ENCODE peak calls at places on chromosomes 5 and 9, in four cellular contexts. One of them, this sample, is unnamed.

GRCh38 chr5:9545959-9546851 is at the start of gene SEMA5A:
- DNase-seq in HepG2: no peak
- DNase-seq in H1: no peak
- DNase-seq in K562: peak; percentile 60
- DNase-seq in this sample: peak; percentile 78

GRCh38 chr9:17222932-17223331 is 88.1 kb downstream of the CNTLN start:
- DNase-seq in HepG2: no peak
- DNase-seq in H1: no peak
- DNase-seq in K562: no peak
- DNase-seq in this sample: no peak

GRCh38 chr9:73869261-73869660 is 627.9 kb upstream of the RORB start:
- DNase-seq in HepG2: peak; percentile 13
- DNase-seq in H1: no peak
- DNase-seq in K562: peak; percentile 70
- DNase-seq in this sample: no peak

GRCh38 chr5:179860301-179860700 is 1.7 kb upstream of the MRNIP start:
- DNase-seq in HepG2: no peak
- DNase-seq in H1: no peak
- DNase-seq in K562: no peak
- DNase-seq in this sample: no peak

GRCh38 chr9:75993434-75993833 is 103.0 kb downstream of the PCSK5 start:
- DNase-seq in HepG2: peak; percentile 33
- DNase-seq in H1: no peak
- DNase-seq in K562: no peak
- DNase-seq in this sample: no peak

GRCh38 chr5:17024686-17025180 is 88.6 kb upstream of the MYO10 start:
- DNase-seq in HepG2: no peak
- DNase-seq in H1: no peak
- DNase-seq in K562: no peak
- DNase-seq in this sample: no peak

GRCh38 chr5:59813761-59814562 is 79.6 kb downstream of the PDE4D start:
- DNase-seq in HepG2: peak; percentile 30
- DNase-seq in H1: no peak
- DNase-seq in K562: peak; percentile 61
- DNase-seq in this sample: peak; percentile 51

GRCh38 chr9:137878146-137878941 is 762 bp downstream of the CACNA1B start:
- DNase-seq in HepG2: no peak
- DNase-seq in H1: peak; percentile 51
- DNase-seq in K562: peak; percentile 32
- DNase-seq in this sample: peak; percentile 90

GRCh38 chr9:133142657-133143592 is 20.8 kb downstream of the GBGT1 start:
- DNase-seq in HepG2: no peak
- DNase-seq in H1: no peak
- DNase-seq in K562: peak; percentile 52
- DNase-seq in this sample: no peak

GRCh38 chr5:11012295-11012694 is 251.3 kb upstream of the DAP start:
- DNase-seq in HepG2: no peak
- DNase-seq in H1: no peak
- DNase-seq in K562: no peak
- DNase-seq in this sample: no peak

GRCh38 chr5:963673-964531 is 44.7 kb upstream of the NKD2 start:
- DNase-seq in HepG2: no peak
- DNase-seq in H1: no peak
- DNase-seq in K562: peak; percentile 85
- DNase-seq in this sample: no peak

GRCh38 chr5:127643607-127644006 is 5.3 kb upstream of the CTXN3 start:
- DNase-seq in HepG2: no peak
- DNase-seq in H1: no peak
- DNase-seq in K562: no peak
- DNase-seq in this sample: no peak

GRCh38 chr5:54885636-54886035 is 99.8 kb downstream of the ESM1 start:
- DNase-seq in HepG2: no peak
- DNase-seq in H1: no peak
- DNase-seq in K562: no peak
- DNase-seq in this sample: no peak

GRCh38 chr5:54882841-54883240 is 102.6 kb downstream of the ESM1 start:
- DNase-seq in HepG2: no peak
- DNase-seq in H1: no peak
- DNase-seq in K562: no peak
- DNase-seq in this sample: no peak

GRCh38 chr5:54884195-54884536 is 101.2 kb downstream of the ESM1 start:
- DNase-seq in HepG2: no peak
- DNase-seq in H1: no peak
- DNase-seq in K562: no peak
- DNase-seq in this sample: peak; percentile 36

GRCh38 chr5:54882101-54882500 is 103.3 kb downstream of the ESM1 start:
- DNase-seq in HepG2: no peak
- DNase-seq in H1: no peak
- DNase-seq in K562: no peak
- DNase-seq in this sample: no peak

DNA sequence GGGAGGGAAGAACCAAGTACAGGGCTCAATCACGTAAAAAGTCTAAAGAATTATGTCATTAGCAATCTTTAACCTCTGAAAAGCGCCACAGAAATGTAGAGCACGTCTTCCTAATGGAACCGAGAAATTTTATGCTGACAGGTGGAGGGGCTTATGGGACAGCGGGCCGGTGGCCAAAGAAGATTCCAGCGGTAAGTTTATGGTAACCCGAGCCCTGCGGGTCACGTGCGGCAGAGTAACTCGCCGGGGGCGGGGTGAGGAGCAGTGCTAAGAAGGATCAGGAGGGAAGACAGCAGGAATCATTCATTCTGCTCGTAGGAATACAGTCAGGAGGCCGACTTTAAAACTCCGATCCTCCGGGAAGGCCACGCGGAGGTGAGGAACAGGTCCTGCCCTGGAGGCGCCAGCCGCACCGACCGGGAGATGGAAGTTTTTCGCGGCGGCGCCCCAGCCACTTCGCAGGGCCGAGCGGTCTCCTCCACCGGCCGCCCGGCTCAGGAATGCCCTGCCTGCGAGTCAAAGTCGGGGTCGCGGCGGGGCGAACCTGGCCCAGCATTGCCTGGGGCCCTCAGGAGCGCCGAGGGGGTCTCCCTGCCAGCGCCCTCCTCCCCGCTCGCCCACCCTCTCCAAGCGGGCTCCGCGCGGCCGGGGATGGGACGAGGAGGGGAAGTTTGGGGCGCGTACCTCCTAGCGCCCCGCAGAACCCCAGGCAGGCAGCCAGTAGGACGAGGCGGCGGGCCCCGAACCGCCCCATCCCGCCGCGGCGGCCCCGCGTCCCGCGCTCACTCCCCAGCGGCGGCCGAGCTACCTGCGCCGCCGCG is 101.8 kb downstream of the ESM1 start:
- DNase-seq in HepG2: no peak
- DNase-seq in H1: peak; percentile 39
- DNase-seq in K562: peak; percentile 15
- DNase-seq in this sample: peak; percentile 72
- TF ChIP-seq JUN in HepG2: no peak
- TF ChIP-seq JUN in H1: no peak
- TF ChIP-seq JUN in K562: no peak
- TF ChIP-seq JUN in this sample: no peak

GRCh38 chr5:34584165-34584564 is 72.0 kb upstream of the RAI14 start:
- DNase-seq in HepG2: no peak
- DNase-seq in H1: no peak
- DNase-seq in K562: no peak
- DNase-seq in this sample: no peak

GRCh38 chr5:34580983-34581382 is 75.1 kb upstream of the RAI14 start:
- DNase-seq in HepG2: no peak
- DNase-seq in H1: no peak
- DNase-seq in K562: no peak
- DNase-seq in this sample: no peak

GRCh38 chr5:34585601-34586104 is 70.5 kb upstream of the RAI14 start:
- DNase-seq in HepG2: peak; percentile 89
- DNase-seq in H1: no peak
- DNase-seq in K562: no peak
- DNase-seq in this sample: no peak

GRCh38 chr5:34583167-34583566 is 73.0 kb upstream of the RAI14 start:
- DNase-seq in HepG2: no peak
- DNase-seq in H1: no peak
- DNase-seq in K562: no peak
- DNase-seq in this sample: no peak

GRCh38 chr5:34582364-34582763 is 73.8 kb upstream of the RAI14 start:
- DNase-seq in HepG2: no peak
- DNase-seq in H1: no peak
- DNase-seq in K562: peak; percentile 44
- DNase-seq in this sample: no peak
- TF ChIP-seq USF2 in HepG2: no peak
- TF ChIP-seq USF2 in H1: no peak
- TF ChIP-seq USF2 in K562: no peak
- TF ChIP-seq USF2 in this sample: no peak

GRCh38 chr5:125696762-125697161 is 726.4 kb upstream of the GRAMD2B start:
- DNase-seq in HepG2: peak; percentile 15
- DNase-seq in H1: no peak
- DNase-seq in K562: no peak
- DNase-seq in this sample: no peak
- TF ChIP-seq ATF3 in HepG2: no peak
- TF ChIP-seq ATF3 in H1: no peak
- TF ChIP-seq ATF3 in K562: no peak
- TF ChIP-seq ATF3 in this sample: no peak

GRCh38 chr9:114116061-114116747 is 17.1 kb upstream of the KIF12 start:
- DNase-seq in HepG2: no peak
- DNase-seq in H1: no peak
- DNase-seq in K562: no peak
- DNase-seq in this sample: no peak

GRCh38 chr9:114117614-114117995 is 18.5 kb upstream of the KIF12 start:
- DNase-seq in HepG2: peak; percentile 70
- DNase-seq in H1: no peak
- DNase-seq in K562: no peak
- DNase-seq in this sample: no peak

GRCh38 chr9:114119242-114120191 is 20.4 kb upstream of the KIF12 start:
- DNase-seq in HepG2: peak; percentile 89
- DNase-seq in H1: no peak
- DNase-seq in K562: no peak
- DNase-seq in this sample: no peak

GRCh38 chr9:114120192-114121014 is 21.3 kb upstream of the KIF12 start:
- DNase-seq in HepG2: no peak
- DNase-seq in H1: no peak
- DNase-seq in K562: no peak
- DNase-seq in this sample: no peak

GRCh38 chr9:114117996-114118830 is 19.1 kb upstream of the KIF12 start:
- DNase-seq in HepG2: peak; percentile 99
- DNase-seq in H1: no peak
- DNase-seq in K562: no peak
- DNase-seq in this sample: no peak
- TF ChIP-seq JUN in HepG2: no peak
- TF ChIP-seq JUN in H1: no peak
- TF ChIP-seq JUN in K562: no peak
- TF ChIP-seq JUN in this sample: no peak

DNA sequence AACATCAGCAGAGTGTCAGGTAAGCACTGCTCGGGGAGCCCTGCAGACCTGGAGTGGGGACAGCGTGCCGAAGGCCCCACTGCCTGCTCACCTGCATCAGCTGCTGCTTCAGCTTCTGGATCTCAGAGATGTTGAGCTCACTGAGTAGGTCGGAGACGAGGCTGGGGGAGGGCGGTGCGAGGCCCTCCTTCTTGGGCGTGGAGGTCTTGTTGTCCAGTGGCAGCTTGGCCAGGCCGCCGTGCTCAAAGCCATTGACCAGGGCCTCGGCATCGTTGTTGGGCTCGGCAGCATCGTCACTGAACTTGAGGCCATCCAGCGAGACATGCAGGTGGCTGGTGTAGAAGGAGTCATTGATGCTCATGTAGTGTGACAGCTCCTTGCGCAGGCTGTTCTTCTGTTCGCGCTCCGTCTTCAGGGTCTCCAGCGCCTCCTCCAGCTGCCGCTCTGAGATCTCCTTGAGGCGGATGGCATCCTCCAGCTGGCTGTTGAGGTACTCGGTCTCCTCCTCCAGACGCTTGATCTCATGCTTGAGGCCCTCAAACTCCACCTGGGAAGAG is 44.3 kb downstream of the BICD2 start:
- DNase-seq in HepG2: no peak
- DNase-seq in H1: no peak
- DNase-seq in K562: no peak
- DNase-seq in this sample: no peak
- TF ChIP-seq USF2 in HepG2: no peak
- TF ChIP-seq USF2 in H1: no peak
- TF ChIP-seq USF2 in K562: no peak
- TF ChIP-seq USF2 in this sample: no peak

GRCh38 chr9:98135558-98135934 is 16.5 kb upstream of the TRIM14 start:
- DNase-seq in HepG2: no peak
- DNase-seq in H1: no peak
- DNase-seq in K562: no peak
- DNase-seq in this sample: no peak
- TF ChIP-seq ATF3 in HepG2: no peak
- TF ChIP-seq ATF3 in H1: no peak
- TF ChIP-seq ATF3 in K562: no peak
- TF ChIP-seq ATF3 in this sample: no peak

GRCh38 chr5:142883025-142883424 is 112.8 kb downstream of the ARHGAP26 start:
- DNase-seq in HepG2: no peak
- DNase-seq in H1: no peak
- DNase-seq in K562: no peak
- DNase-seq in this sample: no peak
- TF ChIP-seq JUN in HepG2: no peak
- TF ChIP-seq JUN in H1: no peak
- TF ChIP-seq JUN in K562: no peak
- TF ChIP-seq JUN in this sample: no peak

DNA sequence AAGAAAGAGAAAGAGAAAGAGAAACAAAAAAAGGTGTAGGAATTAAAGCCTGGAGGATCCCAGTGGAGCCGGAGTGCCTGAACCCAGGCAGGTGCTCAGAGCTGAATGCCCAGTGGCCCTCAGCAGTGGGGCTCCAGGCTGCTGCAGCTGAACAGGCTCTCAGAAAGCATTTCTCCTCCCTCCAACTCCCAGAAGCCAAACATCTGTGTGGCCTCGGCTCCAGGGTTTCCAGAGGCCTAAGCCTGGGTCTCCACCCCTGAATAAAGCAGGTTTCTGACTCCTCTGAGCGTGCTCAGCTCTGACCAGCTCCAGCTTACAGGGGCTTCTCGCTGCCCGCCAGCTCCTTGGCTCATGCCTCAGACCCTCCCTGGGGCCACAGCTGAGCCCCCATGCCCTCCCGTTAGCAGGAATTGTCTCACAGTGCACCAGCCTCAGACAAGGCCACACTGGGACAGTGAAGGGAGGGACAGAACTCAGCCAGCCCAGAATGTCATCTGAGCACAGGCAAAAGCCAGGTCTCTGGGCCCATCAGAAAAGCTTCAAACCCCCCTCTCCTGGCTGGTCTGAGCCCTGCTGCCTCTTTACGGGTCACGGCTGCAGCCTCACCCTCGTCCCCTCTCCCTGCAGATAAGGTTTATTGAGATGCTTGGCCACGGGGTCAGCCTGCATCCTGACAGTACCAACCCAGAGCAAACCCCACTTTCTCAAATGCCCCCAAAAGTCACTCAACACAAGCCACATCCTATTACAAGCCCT is 114.4 kb upstream of the PPP1R26 start:
- DNase-seq in HepG2: no peak
- DNase-seq in H1: no peak
- DNase-seq in K562: no peak
- DNase-seq in this sample: no peak
- TF ChIP-seq USF2 in HepG2: no peak
- TF ChIP-seq USF2 in H1: no peak
- TF ChIP-seq USF2 in K562: no peak
- TF ChIP-seq USF2 in this sample: no peak

DNA sequence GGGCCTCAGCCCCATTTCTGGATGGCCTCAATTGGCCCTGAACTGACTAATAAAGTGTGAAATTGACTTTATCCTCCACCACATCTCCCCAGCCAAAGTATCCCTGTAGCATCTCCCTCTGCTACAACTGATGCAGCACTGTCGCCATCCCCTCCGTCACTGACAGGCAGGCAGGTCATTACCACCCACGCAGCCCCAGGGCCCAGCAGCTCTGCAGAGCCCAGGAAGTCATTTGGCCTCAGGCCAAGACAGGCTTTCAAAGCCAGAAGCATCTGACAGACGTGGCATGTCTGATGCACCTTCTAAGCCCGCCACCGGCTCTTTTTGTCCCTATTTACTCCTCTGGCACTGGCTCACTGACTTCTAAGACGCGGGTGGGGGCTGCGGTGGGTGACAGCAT is 65.3 kb downstream of the ARHGEF37 start:
- DNase-seq in HepG2: no peak
- DNase-seq in H1: no peak
- DNase-seq in K562: peak; percentile 84
- DNase-seq in this sample: no peak
- TF ChIP-seq ATF3 in HepG2: no peak
- TF ChIP-seq ATF3 in H1: no peak
- TF ChIP-seq ATF3 in K562: no peak
- TF ChIP-seq ATF3 in this sample: no peak

This sample was measured in WTC11.